ENCODE peak calls at places on chromosome 17, in five cellular contexts. G is transverse colon, C is ovary, Q is A549, S is stomach. U is an unnamed sample.

GRCh38 chr17:52476638-52477313 is 318.3 kb upstream of the CA10 start:
- DNase-seq in G (no peak), C (no peak), Q (no peak), S (no peak), U (no peak)

GRCh38 chr17:58120195-58120822 is 27.9 kb upstream of the OR4D1 start:
- DNase-seq in G (peak; percentile 16), C (no peak), Q (peak; percentile 65), S (peak; percentile 42), U (no peak)

GRCh38 chr17:17062866-17063265 is 20.6 kb downstream of the MPRIP start:
- DNase-seq in G (no peak), C (peak; percentile 32), Q (no peak), S (no peak), U (no peak)

GRCh38 chr17:10042589-10043244 is 137.6 kb upstream of the RCVRN start:
- DNase-seq in G (no peak), C (peak; percentile 61), Q (no peak), S (no peak), U (no peak)

GRCh38 chr17:21373034-21373433 is 3.1 kb upstream of the KCNJ12 start:
- DNase-seq in G (no peak), C (no peak), Q (no peak), S (no peak), U (no peak)

GRCh38 chr17:69761011-69761410 is 314.0 kb upstream of the KCNJ16 start:
- DNase-seq in G (no peak), C (no peak), Q (no peak), S (no peak), U (no peak)

GRCh38 chr17:66755101-66755943 is 79.6 kb upstream of the CACNG5 start:
- DNase-seq in G (peak; percentile 11), C (no peak), Q (no peak), S (no peak), U (no peak)

GRCh38 chr17:59812139-59812538 is 80.6 kb downstream of the TUBD1 start:
- DNase-seq in G (no peak), C (no peak), Q (no peak), S (no peak), U (no peak)

GRCh38 chr17:55327225-55328088 is 62.7 kb downstream of the HLF start:
- DNase-seq in G (peak; percentile 20), C (no peak), Q (peak; percentile 58), S (no peak), U (no peak)

GRCh38 chr17:63928172-63928666 is 3.9 kb downstream of the CD79B start:
- DNase-seq in G (no peak), C (no peak), Q (no peak), S (no peak), U (no peak)

GRCh38 chr17:80002690-80003490 is 32.8 kb downstream of the TBC1D16 start:
- DNase-seq in G (peak; percentile 31), C (no peak), Q (no peak), S (peak; percentile 50), U (no peak)

GRCh38 chr17:4003131-4003500 is 38.9 kb upstream of the ATP2A3 start:
- DNase-seq in G (no peak), C (no peak), Q (no peak), S (no peak), U (no peak)

GRCh38 chr17:47615766-47616424 is 33.8 kb upstream of the KPNB1 start:
- DNase-seq in G (no peak), C (no peak), Q (peak; percentile 66), S (no peak), U (no peak)

GRCh38 chr17:44995602-44996001 is 27.5 kb upstream of the C1QL1 start:
- DNase-seq in G (no peak), C (no peak), Q (no peak), S (no peak), U (no peak)

GRCh38 chr17:44863254-44863918 is 15.7 kb downstream of the HIGD1B start:
- DNase-seq in G (no peak), C (no peak), Q (no peak), S (no peak), U (no peak)

GRCh38 chr17:30323895-30324319 is 9.9 kb downstream of the TMIGD1 start:
- DNase-seq in G (peak; percentile 49), C (no peak), Q (peak; percentile 43), S (peak; percentile 37), U (no peak)

GRCh38 chr17:52105601-52106000 is 52.9 kb downstream of the CA10 start:
- DNase-seq in G (no peak), C (no peak), Q (no peak), S (no peak), U (no peak)

GRCh38 chr17:18246880-18247612 is 11.5 kb downstream of the FLII start:
- DNase-seq in G (peak; percentile 93), C (peak; percentile 93), Q (peak; percentile 73), S (peak; percentile 95), U (no peak)

GRCh38 chr17:41140360-41141132 is at the start of gene KRTAP4-6:
- DNase-seq in G (no peak), C (no peak), Q (peak; percentile 46), S (no peak), U (no peak)

GRCh38 chr17:27974531-27975145 is 67.8 kb upstream of the NLK start:
- DNase-seq in G (no peak), C (no peak), Q (no peak), S (no peak), U (no peak)

GRCh38 chr17:28743243-28744103 is at the start of gene TRAF4:
- DNase-seq in G (peak; percentile 89), C (peak; percentile 87), Q (peak; percentile 93), S (peak; percentile 89), U (no peak)

GRCh38 chr17:64777413-64778101 is 115.5 kb upstream of the SMURF2 start:
- DNase-seq in G (peak; percentile 54), C (peak; percentile 56), Q (no peak), S (no peak), U (no peak)

GRCh38 chr17:64420143-64420670 is 28.7 kb upstream of the MILR1 start:
- DNase-seq in G (no peak), C (no peak), Q (peak; percentile 85), S (no peak), U (no peak)

GRCh38 chr17:8832711-8833352 is 33.7 kb upstream of the MFSD6L start:
- DNase-seq in G (peak; percentile 28), C (no peak), Q (peak; percentile 28), S (no peak), U (peak; percentile 57)

GRCh38 chr17:74116087-74116717 is 87.3 kb upstream of the RPL38 start:
- DNase-seq in G (no peak), C (no peak), Q (no peak), S (no peak), U (no peak)

GRCh38 chr17:50199651-50200446 is 1.6 kb downstream of the COL1A1 start:
- DNase-seq in G (peak; percentile 91), C (peak; percentile 98), Q (peak; percentile 91), S (peak; percentile 95), U (peak; percentile 99)

GRCh38 chr17:39979021-39979660 is 1.5 kb upstream of the PSMD3 start:
- DNase-seq in G (no peak), C (no peak), Q (peak; percentile 23), S (no peak), U (no peak)

GRCh38 chr17:41434313-41434895 is 6.4 kb downstream of the KRT38 start:
- DNase-seq in G (no peak), C (no peak), Q (no peak), S (no peak), U (no peak)

GRCh38 chr17:11848330-11848729 is 148.9 kb downstream of the ZNF18 start:
- DNase-seq in G (no peak), C (no peak), Q (no peak), S (no peak), U (no peak)

GRCh38 chr17:78495634-78496033 is 81.6 kb downstream of the DNAH17 start:
- DNase-seq in G (no peak), C (no peak), Q (no peak), S (no peak), U (no peak)

GRCh38 chr17:29593546-29594440 is 861 bp downstream of the ANKRD13B start:
- DNase-seq in G (peak; percentile 23), C (peak; percentile 57), Q (peak; percentile 57), S (no peak), U (no peak)

GRCh38 chr17:40026816-40027613 is 11.8 kb downstream of the CSF3 start:
- DNase-seq in G (peak; percentile 88), C (peak; percentile 88), Q (peak; percentile 83), S (peak; percentile 86), U (peak; percentile 95)

GRCh38 chr17:48472485-48473281 is 42.7 kb upstream of the SKAP1 start:
- DNase-seq in G (no peak), C (no peak), Q (peak; percentile 32), S (no peak), U (no peak)

GRCh38 chr17:42027961-42028790 is 8.3 kb downstream of the NKIRAS2 start:
- DNase-seq in G (no peak), C (no peak), Q (peak; percentile 71), S (peak; percentile 54), U (no peak)

GRCh38 chr17:82859431-82860403 is 19.9 kb upstream of the ZNF750 start:
- DNase-seq in G (no peak), C (no peak), Q (peak; percentile 35), S (no peak), U (no peak)
- TF ChIP-seq EP300 in G (no peak), C (no peak), Q (no peak), S (no peak), U (no peak)

GRCh38 chr17:57092779-57093178 is 7.7 kb downstream of the AKAP1 start:
- DNase-seq in G (no peak), C (no peak), Q (no peak), S (no peak), U (no peak)
- H3K27ac ChIP-seq in G (peak overlapping the region; percentile 94), C (peak overlapping the region; percentile 56), Q (no peak overlapping the region), S (peak overlapping the region; percentile 72), U (peak overlapping the region; percentile 98)

GRCh38 chr17:37083461-37083860 is 134.7 kb downstream of the AATF start:
- DNase-seq in G (no peak), C (no peak), Q (no peak), S (no peak), U (no peak)
- TF ChIP-seq EP300 in G (no peak), C (no peak), Q (no peak), S (no peak), U (no peak)

GRCh38 chr17:35242158-35242804 is 591 bp upstream of the SLFN5 start:
- DNase-seq in G (peak; percentile 85), C (peak; percentile 56), Q (peak; percentile 69), S (peak; percentile 85), U (no peak)

GRCh38 chr17:35243459-35244204 is 760 bp downstream of the SLFN5 start:
- DNase-seq in G (peak; percentile 55), C (peak; percentile 51), Q (peak; percentile 41), S (peak; percentile 49), U (peak; percentile 94)

GRCh38 chr17:35244345-35245195 is 1.7 kb downstream of the SLFN5 start:
- DNase-seq in G (peak; percentile 68), C (peak; percentile 45), Q (peak; percentile 54), S (peak; percentile 66), U (peak; percentile 95)

GRCh38 chr17:35242805-35243458 is at the start of gene SLFN5:
- DNase-seq in G (peak; percentile 96), C (peak; percentile 95), Q (peak; percentile 91), S (peak; percentile 97), U (peak; percentile 99)

GRCh38 chr17:35245196-35245486 is 2.3 kb downstream of the SLFN5 start:
- DNase-seq in G (no peak), C (no peak), Q (peak; percentile 75), S (no peak), U (no peak)
- H3K27ac ChIP-seq in G (peak overlapping the region; percentile 95), C (no peak overlapping the region), Q (peak overlapping the region; percentile 88), S (peak overlapping the region; percentile 94), U (peak overlapping the region; percentile 98)

GRCh38 chr17:72338847-72339790 is 218.3 kb downstream of the SOX9 start:
- DNase-seq in G (peak; percentile 17), C (no peak), Q (peak; percentile 70), S (no peak), U (no peak)
- TF ChIP-seq EP300 in G (no peak), C (no peak), Q (no peak), S (no peak), U (no peak)